ENCODE peak calls at places on chromosomes 3 and 15, in seven cellular contexts. One of them, this sample, is unnamed.

GRCh38 chr15:67146214-67146613 is 80.8 kb downstream of the SMAD3 start:
- DNase-seq in breast epithelium: no peak
- DNase-seq in tibial artery: peak; percentile 61
- DNase-seq in endodermal cell: no peak
- DNase-seq in iPS DF 6.9: no peak
- DNase-seq in small intestine: peak; percentile 66
- DNase-seq in mesendoderm: no peak
- DNase-seq in this sample: peak; percentile 89

GRCh38 chr3:164620956-164621355 is 457.3 kb downstream of the SI start:
- DNase-seq in tibial artery: no peak
- DNase-seq in mesendoderm: no peak
- DNase-seq in iPS DF 6.9: no peak
- DNase-seq in small intestine: no peak
- DNase-seq in breast epithelium: no peak
- DNase-seq in endodermal cell: no peak
- DNase-seq in this sample: no peak

GRCh38 chr3:37753428-37753827 is 108.3 kb upstream of the CTDSPL start:
- DNase-seq in breast epithelium: no peak
- DNase-seq in mesendoderm: no peak
- DNase-seq in tibial artery: no peak
- DNase-seq in endodermal cell: no peak
- DNase-seq in iPS DF 6.9: no peak
- DNase-seq in small intestine: no peak
- DNase-seq in this sample: no peak

GRCh38 chr15:73851679-73852078 is 21.7 kb upstream of the TBC1D21 start:
- DNase-seq in mesendoderm: peak; percentile 87
- DNase-seq in endodermal cell: peak; percentile 93
- DNase-seq in iPS DF 6.9: peak; percentile 73
- DNase-seq in small intestine: peak; percentile 41
- DNase-seq in breast epithelium: no peak
- DNase-seq in tibial artery: no peak
- DNase-seq in this sample: peak; percentile 80

GRCh38 chr15:34628577-34629152 is 45.2 kb upstream of the GOLGA8B start:
- DNase-seq in endodermal cell: no peak
- DNase-seq in iPS DF 6.9: no peak
- DNase-seq in mesendoderm: no peak
- DNase-seq in breast epithelium: no peak
- DNase-seq in small intestine: no peak
- DNase-seq in tibial artery: no peak
- DNase-seq in this sample: no peak

GRCh38 chr3:194485876-194486539 is 794 bp downstream of the ATP13A3 start:
- DNase-seq in iPS DF 6.9: no peak
- DNase-seq in endodermal cell: peak; percentile 68
- DNase-seq in small intestine: peak; percentile 56
- DNase-seq in mesendoderm: no peak
- DNase-seq in breast epithelium: peak; percentile 31
- DNase-seq in tibial artery: peak; percentile 74
- DNase-seq in this sample: peak; percentile 32

GRCh38 chr3:172824229-172824628 is 73.7 kb downstream of the ECT2 start:
- DNase-seq in small intestine: no peak
- DNase-seq in endodermal cell: peak; percentile 51
- DNase-seq in tibial artery: no peak
- DNase-seq in mesendoderm: peak; percentile 37
- DNase-seq in iPS DF 6.9: no peak
- DNase-seq in breast epithelium: no peak
- DNase-seq in this sample: no peak

GRCh38 chr15:92665100-92665555 is 9.6 kb upstream of the FAM174B start:
- DNase-seq in iPS DF 6.9: no peak
- DNase-seq in endodermal cell: peak; percentile 48
- DNase-seq in breast epithelium: no peak
- DNase-seq in small intestine: no peak
- DNase-seq in mesendoderm: peak; percentile 49
- DNase-seq in tibial artery: no peak
- DNase-seq in this sample: peak; percentile 40

GRCh38 chr15:84598993-84599392 is 1.8 kb upstream of the ZSCAN2 start:
- DNase-seq in mesendoderm: peak; percentile 75
- DNase-seq in tibial artery: no peak
- DNase-seq in breast epithelium: no peak
- DNase-seq in endodermal cell: peak; percentile 80
- DNase-seq in small intestine: peak; percentile 37
- DNase-seq in iPS DF 6.9: no peak
- DNase-seq in this sample: peak; percentile 48

GRCh38 chr3:51389423-51390183 is 1.5 kb upstream of the RBM15B start:
- DNase-seq in small intestine: peak; percentile 51
- DNase-seq in breast epithelium: no peak
- DNase-seq in mesendoderm: peak; percentile 72
- DNase-seq in endodermal cell: peak; percentile 85
- DNase-seq in tibial artery: no peak
- DNase-seq in iPS DF 6.9: no peak
- DNase-seq in this sample: peak; percentile 65

GRCh38 chr3:36943601-36944000 is 1.3 kb downstream of the TRANK1 start:
- DNase-seq in endodermal cell: peak; percentile 56
- DNase-seq in mesendoderm: peak; percentile 40
- DNase-seq in iPS DF 6.9: no peak
- DNase-seq in tibial artery: no peak
- DNase-seq in breast epithelium: no peak
- DNase-seq in small intestine: no peak
- DNase-seq in this sample: no peak

GRCh38 chr3:66473181-66473580 is 27.6 kb downstream of the LRIG1 start:
- DNase-seq in tibial artery: no peak
- DNase-seq in breast epithelium: no peak
- DNase-seq in small intestine: peak; percentile 26
- DNase-seq in mesendoderm: no peak
- DNase-seq in iPS DF 6.9: no peak
- DNase-seq in endodermal cell: no peak
- DNase-seq in this sample: no peak

GRCh38 chr15:25056484-25057429 is 102.0 kb downstream of the SNRPN start:
- DNase-seq in breast epithelium: peak; percentile 7
- DNase-seq in mesendoderm: peak; percentile 36
- DNase-seq in tibial artery: peak; percentile 53
- DNase-seq in small intestine: no peak
- DNase-seq in iPS DF 6.9: peak; percentile 11
- DNase-seq in endodermal cell: peak; percentile 64
- DNase-seq in this sample: no peak
- H3K36me3 ChIP-seq in breast epithelium: peaks cover 63% of the 10 kb centered on the region
- H3K36me3 ChIP-seq in mesendoderm: peaks cover 61% of the 10 kb centered on the region
- H3K36me3 ChIP-seq in tibial artery: peaks cover 100% of the 10 kb centered on the region
- H3K36me3 ChIP-seq in small intestine: no peaks in the 10 kb centered on the region
- H3K36me3 ChIP-seq in iPS DF 6.9: peaks cover 93% of the 10 kb centered on the region
- H3K36me3 ChIP-seq in endodermal cell: peaks cover 100% of the 10 kb centered on the region
- H3K36me3 ChIP-seq in this sample: no peaks in the 10 kb centered on the region

DNA sequence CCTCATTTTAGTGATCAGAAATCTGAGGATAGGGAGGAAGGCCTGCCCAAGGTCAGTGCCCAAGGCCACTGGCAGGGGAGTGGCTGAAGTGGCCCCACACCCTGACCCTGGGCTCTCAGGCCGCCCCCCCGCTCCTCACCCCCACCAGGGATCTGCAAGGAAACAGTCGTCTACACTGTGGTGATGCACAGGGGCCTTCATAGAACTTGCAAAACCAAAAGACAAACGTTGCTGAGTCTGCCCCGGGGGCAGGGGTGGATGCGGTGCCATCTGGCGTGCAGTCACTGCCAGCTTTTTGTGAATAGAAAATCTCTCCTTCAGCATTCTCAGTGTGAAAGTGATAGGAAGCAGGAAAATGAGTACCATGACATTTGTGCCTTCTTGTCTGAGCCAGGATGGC is 41.3 kb downstream of the WHAMM start:
- DNase-seq in iPS DF 6.9: no peak
- DNase-seq in small intestine: no peak
- DNase-seq in mesendoderm: no peak
- DNase-seq in breast epithelium: peak; percentile 16
- DNase-seq in tibial artery: no peak
- DNase-seq in endodermal cell: no peak
- DNase-seq in this sample: no peak
- H3K4me3 ChIP-seq in iPS DF 6.9: no peak overlapping the region
- H3K4me3 ChIP-seq in small intestine: no peak overlapping the region
- H3K4me3 ChIP-seq in mesendoderm: no peak overlapping the region
- H3K4me3 ChIP-seq in breast epithelium: no peak overlapping the region
- H3K4me3 ChIP-seq in tibial artery: no peak overlapping the region
- H3K4me3 ChIP-seq in endodermal cell: no peak overlapping the region
- H3K4me3 ChIP-seq in this sample: no peak overlapping the region

GRCh38 chr3:78140274-78140673 is 1100.4 kb downstream of the ROBO2 start:
- DNase-seq in tibial artery: no peak
- DNase-seq in breast epithelium: no peak
- DNase-seq in iPS DF 6.9: no peak
- DNase-seq in endodermal cell: no peak
- DNase-seq in mesendoderm: no peak
- DNase-seq in small intestine: no peak
- DNase-seq in this sample: no peak

GRCh38 chr3:78139166-78139565 is 1099.3 kb downstream of the ROBO2 start:
- DNase-seq in breast epithelium: no peak
- DNase-seq in tibial artery: no peak
- DNase-seq in iPS DF 6.9: no peak
- DNase-seq in mesendoderm: no peak
- DNase-seq in small intestine: no peak
- DNase-seq in endodermal cell: no peak
- DNase-seq in this sample: no peak

GRCh38 chr3:78130741-78131290 is 1090.9 kb downstream of the ROBO2 start:
- DNase-seq in endodermal cell: no peak
- DNase-seq in mesendoderm: no peak
- DNase-seq in small intestine: no peak
- DNase-seq in iPS DF 6.9: no peak
- DNase-seq in breast epithelium: no peak
- DNase-seq in tibial artery: no peak
- DNase-seq in this sample: no peak

GRCh38 chr3:78134496-78134895 is 1094.6 kb downstream of the ROBO2 start:
- DNase-seq in mesendoderm: peak; percentile 30
- DNase-seq in iPS DF 6.9: no peak
- DNase-seq in breast epithelium: no peak
- DNase-seq in tibial artery: no peak
- DNase-seq in endodermal cell: peak; percentile 65
- DNase-seq in small intestine: no peak
- DNase-seq in this sample: no peak
- H3K27ac ChIP-seq in mesendoderm: no peak overlapping the region
- H3K27ac ChIP-seq in iPS DF 6.9: no peak overlapping the region
- H3K27ac ChIP-seq in breast epithelium: no peak overlapping the region
- H3K27ac ChIP-seq in tibial artery: no peak overlapping the region
- H3K27ac ChIP-seq in endodermal cell: no peak overlapping the region
- H3K27ac ChIP-seq in small intestine: no peak overlapping the region
- H3K27ac ChIP-seq in this sample: no peak overlapping the region

DNA sequence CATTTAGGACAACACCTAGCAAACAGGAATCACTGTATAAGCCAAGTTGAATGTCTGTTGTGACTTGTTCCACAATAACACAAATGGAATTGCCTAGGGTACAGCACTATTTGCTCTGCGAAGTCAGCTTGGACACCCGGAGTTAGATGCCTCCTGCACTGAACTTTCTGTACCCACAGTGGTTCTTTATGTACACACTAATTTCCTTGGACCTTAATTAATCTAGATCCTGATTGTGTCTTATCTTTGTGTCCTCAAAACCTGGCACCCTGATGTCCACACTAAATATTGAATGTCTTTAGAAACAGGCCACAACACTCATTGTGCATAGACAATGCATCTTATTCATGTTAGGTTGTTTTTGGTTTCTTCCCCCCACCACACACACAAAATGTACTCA is 278.9 kb upstream of the NR2F2 start:
- DNase-seq in tibial artery: no peak
- DNase-seq in iPS DF 6.9: no peak
- DNase-seq in small intestine: no peak
- DNase-seq in breast epithelium: no peak
- DNase-seq in mesendoderm: no peak
- DNase-seq in endodermal cell: no peak
- DNase-seq in this sample: no peak
- H3K36me3 ChIP-seq in tibial artery: no peaks in the 10 kb centered on the region
- H3K36me3 ChIP-seq in iPS DF 6.9: no peaks in the 10 kb centered on the region
- H3K36me3 ChIP-seq in small intestine: no peaks in the 10 kb centered on the region
- H3K36me3 ChIP-seq in breast epithelium: no peaks in the 10 kb centered on the region
- H3K36me3 ChIP-seq in mesendoderm: no peaks in the 10 kb centered on the region
- H3K36me3 ChIP-seq in endodermal cell: no peaks in the 10 kb centered on the region
- H3K36me3 ChIP-seq in this sample: no peaks in the 10 kb centered on the region

DNA sequence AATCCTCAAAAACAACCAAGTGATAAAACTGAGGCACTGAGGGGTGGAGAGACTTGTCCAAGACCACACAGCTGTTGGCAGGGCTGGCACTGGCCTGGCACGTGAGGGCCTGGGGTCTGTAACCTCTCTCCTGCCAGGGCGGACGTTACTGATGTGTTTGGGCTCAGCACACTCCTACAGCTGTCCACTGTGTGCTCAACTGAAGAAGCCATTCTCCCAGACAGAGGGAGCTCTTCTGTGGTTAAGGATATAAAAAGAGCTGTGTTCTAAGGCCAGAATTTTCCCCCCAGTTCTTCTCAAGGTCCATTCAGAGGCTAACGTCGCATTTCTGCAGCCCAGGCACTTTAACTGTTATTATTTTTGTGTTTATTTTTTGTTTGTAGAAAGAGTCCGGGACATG is 429.0 kb upstream of the ATP11B start:
- DNase-seq in mesendoderm: peak; percentile 12
- DNase-seq in tibial artery: no peak
- DNase-seq in iPS DF 6.9: no peak
- DNase-seq in breast epithelium: no peak
- DNase-seq in endodermal cell: peak; percentile 39
- DNase-seq in small intestine: no peak
- DNase-seq in this sample: no peak
- H3K4me3 ChIP-seq in mesendoderm: no peak overlapping the region
- H3K4me3 ChIP-seq in tibial artery: no peak overlapping the region
- H3K4me3 ChIP-seq in iPS DF 6.9: no peak overlapping the region
- H3K4me3 ChIP-seq in breast epithelium: no peak overlapping the region
- H3K4me3 ChIP-seq in endodermal cell: no peak overlapping the region
- H3K4me3 ChIP-seq in small intestine: no peak overlapping the region
- H3K4me3 ChIP-seq in this sample: no peak overlapping the region

DNA sequence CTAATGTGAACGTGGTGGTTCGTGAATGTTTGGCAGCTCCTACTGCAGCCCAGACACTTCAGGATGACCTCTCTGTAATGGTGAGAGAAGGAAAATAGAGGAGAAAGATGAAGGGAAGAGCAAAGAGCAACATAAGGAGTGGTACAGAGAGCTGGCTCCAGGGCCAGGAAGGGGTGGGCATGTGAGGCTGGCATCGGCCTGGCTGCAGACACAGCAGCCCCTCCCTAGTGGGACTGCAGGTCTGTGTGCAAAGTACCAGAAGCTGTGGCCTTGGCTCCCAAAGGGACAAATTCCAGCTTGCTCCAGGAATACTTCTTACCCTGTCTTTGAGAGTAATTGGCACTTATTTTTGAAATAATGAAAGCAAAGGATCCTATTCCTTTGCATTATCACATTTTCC is 10.0 kb downstream of the FSTL1 start:
- DNase-seq in small intestine: no peak
- DNase-seq in tibial artery: no peak
- DNase-seq in endodermal cell: peak; percentile 15
- DNase-seq in breast epithelium: no peak
- DNase-seq in mesendoderm: no peak
- DNase-seq in iPS DF 6.9: no peak
- DNase-seq in this sample: no peak
- H3K27ac ChIP-seq in small intestine: no peak overlapping the region
- H3K27ac ChIP-seq in tibial artery: peak overlapping the region; percentile 95
- H3K27ac ChIP-seq in endodermal cell: no peak overlapping the region
- H3K27ac ChIP-seq in breast epithelium: no peak overlapping the region
- H3K27ac ChIP-seq in mesendoderm: no peak overlapping the region
- H3K27ac ChIP-seq in iPS DF 6.9: no peak overlapping the region
- H3K27ac ChIP-seq in this sample: no peak overlapping the region

This sample was measured in SJCRH30.